ENCODE peak calls at places on chromosomes 1 and 21, in ten cellular contexts. Z is caudate nucleus; O is head of caudate nucleus; F is T-helper 2 cell; C is fibroblast of lung; Q is endothelial cell; A is HCEC 1CT; E is effector memory CD8-positive, alpha-beta T cell; R is aorta; U is GM20000. X is an unnamed sample.

GRCh38 chr1:233664254-233664653 is 50.3 kb downstream of the KCNK1 start:
- DNase-seq in U (no peak), E (no peak), A (no peak), Q (no peak), C (no peak), R (no peak), O (no peak), Z (no peak), F (no peak), X (no peak)

GRCh38 chr21:33815153-33815707 is 100.4 kb downstream of the ATP5PO start:
- DNase-seq in Q (no peak), F (no peak), E (no peak), U (no peak), O (no peak), A (no peak), C (no peak), R (no peak), Z (no peak), X (peak)

GRCh38 chr1:58773406-58773840 is 10.4 kb downstream of the JUN start:
- DNase-seq in Z (no peak), E (no peak), A (peak), Q (peak), C (peak), F (peak), R (peak), O (no peak), U (peak), X (peak)

GRCh38 chr1:18955442-18956188 is 861 bp downstream of the IFFO2 start:
- DNase-seq in A (peak), Q (peak), U (peak), C (no peak), O (peak), R (no peak), Z (no peak), E (peak), F (peak), X (no peak)

GRCh38 chr1:112887599-112888303 is 68.2 kb downstream of the SLC16A1 start:
- DNase-seq in E (no peak), F (no peak), R (no peak), Q (no peak), A (no peak), O (no peak), U (no peak), C (no peak), Z (no peak), X (no peak)

GRCh38 chr1:2989976-2990375 is 31.3 kb upstream of the ACTRT2 start:
- DNase-seq in U (no peak), Q (no peak), R (peak), A (no peak), O (no peak), F (no peak), C (no peak), Z (no peak), E (no peak), X (peak)

GRCh38 chr1:169113613-169114119 is 7.2 kb downstream of the ATP1B1 start:
- DNase-seq in O (no peak), Z (no peak), R (no peak), F (no peak), Q (no peak), E (no peak), U (no peak), C (peak), A (peak), X (no peak)

GRCh38 chr1:198771562-198772153 is 132.8 kb downstream of the PTPRC start:
- DNase-seq in C (peak), E (no peak), O (no peak), Z (no peak), Q (peak), F (peak), A (peak), R (no peak), U (peak), X (no peak)

GRCh38 chr1:68542586-68542985 is 45.7 kb upstream of the DEPDC1 start:
- DNase-seq in R (no peak), E (no peak), Q (no peak), Z (no peak), A (peak), F (no peak), U (no peak), C (peak), O (no peak), X (no peak)

GRCh38 chr1:239123243-239123642 is 263.1 kb upstream of the CHRM3 start:
- DNase-seq in Z (no peak), F (no peak), Q (no peak), A (no peak), C (no peak), O (no peak), U (no peak), E (no peak), R (no peak), X (no peak)

GRCh38 chr1:26913754-26914619 is at the start of gene NR0B2:
- DNase-seq in A (no peak), O (no peak), F (no peak), U (no peak), C (no peak), E (no peak), R (no peak), Q (no peak), Z (no peak), X (no peak)

GRCh38 chr1:43779805-43780403 is 72.6 kb downstream of the ST3GAL3 start:
- DNase-seq in A (no peak), F (peak), O (no peak), Q (no peak), Z (no peak), U (no peak), R (no peak), E (no peak), C (no peak), X (no peak)

X was measured in sciatic nerve.